ENCODE peak calls at places on chromosomes 1 and 21, in seven cellular contexts. One of them, this sample, is unnamed.

GRCh38 chr1:69403911-69404310 is 163.8 kb upstream of the LRRC7 start:
- DNase-seq in AG10803: no peak
- DNase-seq in HT1080: no peak
- DNase-seq in stimulated activated CD4-positive, alpha-beta T cell treated with anti-CD3 and anti-CD28 coated beads, Interleukin-1b, Interleukin-23, amount 100 ng/mL, for 24 hours: no peak
- DNase-seq in activated CD4-positive, CD25-positive, alpha-beta regulatory T cell treated with anti-CD3 and anti-CD28 coated beads, Interleukin-2, amount 50 U/mL, for 72 hours: no peak
- DNase-seq in amniotic stem cell: no peak
- DNase-seq in choroid plexus epithelial cell: no peak
- DNase-seq in this sample: no peak

GRCh38 chr1:52365091-52365745 is 787 bp downstream of the CC2D1B start:
- DNase-seq in AG10803: peak
- DNase-seq in HT1080: peak
- DNase-seq in stimulated activated CD4-positive, alpha-beta T cell treated with anti-CD3 and anti-CD28 coated beads, Interleukin-1b, Interleukin-23, amount 100 ng/mL, for 24 hours: no peak
- DNase-seq in activated CD4-positive, CD25-positive, alpha-beta regulatory T cell treated with anti-CD3 and anti-CD28 coated beads, Interleukin-2, amount 50 U/mL, for 72 hours: peak
- DNase-seq in amniotic stem cell: peak
- DNase-seq in choroid plexus epithelial cell: peak
- DNase-seq in this sample: peak

GRCh38 chr1:87515781-87516180 is 187.1 kb downstream of the LMO4 start:
- DNase-seq in AG10803: peak
- DNase-seq in HT1080: no peak
- DNase-seq in stimulated activated CD4-positive, alpha-beta T cell treated with anti-CD3 and anti-CD28 coated beads, Interleukin-1b, Interleukin-23, amount 100 ng/mL, for 24 hours: no peak
- DNase-seq in activated CD4-positive, CD25-positive, alpha-beta regulatory T cell treated with anti-CD3 and anti-CD28 coated beads, Interleukin-2, amount 50 U/mL, for 72 hours: no peak
- DNase-seq in amniotic stem cell: no peak
- DNase-seq in choroid plexus epithelial cell: peak
- DNase-seq in this sample: no peak

GRCh38 chr1:73783367-73783766 is 414.6 kb downstream of the LRRIQ3 start:
- DNase-seq in AG10803: no peak
- DNase-seq in HT1080: no peak
- DNase-seq in stimulated activated CD4-positive, alpha-beta T cell treated with anti-CD3 and anti-CD28 coated beads, Interleukin-1b, Interleukin-23, amount 100 ng/mL, for 24 hours: no peak
- DNase-seq in activated CD4-positive, CD25-positive, alpha-beta regulatory T cell treated with anti-CD3 and anti-CD28 coated beads, Interleukin-2, amount 50 U/mL, for 72 hours: no peak
- DNase-seq in amniotic stem cell: no peak
- DNase-seq in choroid plexus epithelial cell: no peak
- DNase-seq in this sample: no peak

GRCh38 chr1:38997901-38998190 is 6.8 kb downstream of the AKIRIN1 start:
- DNase-seq in AG10803: peak
- DNase-seq in HT1080: no peak
- DNase-seq in stimulated activated CD4-positive, alpha-beta T cell treated with anti-CD3 and anti-CD28 coated beads, Interleukin-1b, Interleukin-23, amount 100 ng/mL, for 24 hours: no peak
- DNase-seq in activated CD4-positive, CD25-positive, alpha-beta regulatory T cell treated with anti-CD3 and anti-CD28 coated beads, Interleukin-2, amount 50 U/mL, for 72 hours: no peak
- DNase-seq in amniotic stem cell: no peak
- DNase-seq in choroid plexus epithelial cell: peak
- DNase-seq in this sample: no peak

GRCh38 chr1:112513112-112513870 is 4.5 kb downstream of the WNT2B start:
- DNase-seq in AG10803: no peak
- DNase-seq in HT1080: no peak
- DNase-seq in stimulated activated CD4-positive, alpha-beta T cell treated with anti-CD3 and anti-CD28 coated beads, Interleukin-1b, Interleukin-23, amount 100 ng/mL, for 24 hours: no peak
- DNase-seq in activated CD4-positive, CD25-positive, alpha-beta regulatory T cell treated with anti-CD3 and anti-CD28 coated beads, Interleukin-2, amount 50 U/mL, for 72 hours: no peak
- DNase-seq in amniotic stem cell: no peak
- DNase-seq in choroid plexus epithelial cell: peak
- DNase-seq in this sample: no peak

GRCh38 chr1:5497471-5497870 is 494.8 kb downstream of the NPHP4 start:
- DNase-seq in AG10803: no peak
- DNase-seq in HT1080: no peak
- DNase-seq in stimulated activated CD4-positive, alpha-beta T cell treated with anti-CD3 and anti-CD28 coated beads, Interleukin-1b, Interleukin-23, amount 100 ng/mL, for 24 hours: no peak
- DNase-seq in activated CD4-positive, CD25-positive, alpha-beta regulatory T cell treated with anti-CD3 and anti-CD28 coated beads, Interleukin-2, amount 50 U/mL, for 72 hours: no peak
- DNase-seq in amniotic stem cell: no peak
- DNase-seq in choroid plexus epithelial cell: no peak
- DNase-seq in this sample: no peak

GRCh38 chr1:101357444-101357986 is 120.7 kb downstream of the S1PR1 start:
- DNase-seq in AG10803: peak
- DNase-seq in HT1080: peak
- DNase-seq in stimulated activated CD4-positive, alpha-beta T cell treated with anti-CD3 and anti-CD28 coated beads, Interleukin-1b, Interleukin-23, amount 100 ng/mL, for 24 hours: peak
- DNase-seq in activated CD4-positive, CD25-positive, alpha-beta regulatory T cell treated with anti-CD3 and anti-CD28 coated beads, Interleukin-2, amount 50 U/mL, for 72 hours: peak
- DNase-seq in amniotic stem cell: peak
- DNase-seq in choroid plexus epithelial cell: peak
- DNase-seq in this sample: peak

GRCh38 chr21:28421716-28422480 is 570.8 kb downstream of the LTN1 start:
- DNase-seq in AG10803: peak
- DNase-seq in HT1080: no peak
- DNase-seq in stimulated activated CD4-positive, alpha-beta T cell treated with anti-CD3 and anti-CD28 coated beads, Interleukin-1b, Interleukin-23, amount 100 ng/mL, for 24 hours: no peak
- DNase-seq in activated CD4-positive, CD25-positive, alpha-beta regulatory T cell treated with anti-CD3 and anti-CD28 coated beads, Interleukin-2, amount 50 U/mL, for 72 hours: no peak
- DNase-seq in amniotic stem cell: no peak
- DNase-seq in choroid plexus epithelial cell: peak
- DNase-seq in this sample: peak

GRCh38 chr1:10613861-10614260 is 139.1 kb downstream of the PEX14 start:
- DNase-seq in AG10803: no peak
- DNase-seq in HT1080: no peak
- DNase-seq in stimulated activated CD4-positive, alpha-beta T cell treated with anti-CD3 and anti-CD28 coated beads, Interleukin-1b, Interleukin-23, amount 100 ng/mL, for 24 hours: no peak
- DNase-seq in activated CD4-positive, CD25-positive, alpha-beta regulatory T cell treated with anti-CD3 and anti-CD28 coated beads, Interleukin-2, amount 50 U/mL, for 72 hours: no peak
- DNase-seq in amniotic stem cell: no peak
- DNase-seq in choroid plexus epithelial cell: no peak
- DNase-seq in this sample: no peak

GRCh38 chr1:203076031-203076511 is 9.7 kb downstream of the MYOG start:
- DNase-seq in AG10803: no peak
- DNase-seq in HT1080: no peak
- DNase-seq in stimulated activated CD4-positive, alpha-beta T cell treated with anti-CD3 and anti-CD28 coated beads, Interleukin-1b, Interleukin-23, amount 100 ng/mL, for 24 hours: no peak
- DNase-seq in activated CD4-positive, CD25-positive, alpha-beta regulatory T cell treated with anti-CD3 and anti-CD28 coated beads, Interleukin-2, amount 50 U/mL, for 72 hours: no peak
- DNase-seq in amniotic stem cell: no peak
- DNase-seq in choroid plexus epithelial cell: no peak
- DNase-seq in this sample: no peak

GRCh38 chr1:167502719-167503452 is 15.4 kb downstream of the CD247 start:
- DNase-seq in AG10803: no peak
- DNase-seq in HT1080: no peak
- DNase-seq in stimulated activated CD4-positive, alpha-beta T cell treated with anti-CD3 and anti-CD28 coated beads, Interleukin-1b, Interleukin-23, amount 100 ng/mL, for 24 hours: no peak
- DNase-seq in activated CD4-positive, CD25-positive, alpha-beta regulatory T cell treated with anti-CD3 and anti-CD28 coated beads, Interleukin-2, amount 50 U/mL, for 72 hours: peak
- DNase-seq in amniotic stem cell: no peak
- DNase-seq in choroid plexus epithelial cell: no peak
- DNase-seq in this sample: no peak

GRCh38 chr1:7299329-7299799 is 471.7 kb upstream of the VAMP3 start:
- DNase-seq in AG10803: peak
- DNase-seq in HT1080: peak
- DNase-seq in stimulated activated CD4-positive, alpha-beta T cell treated with anti-CD3 and anti-CD28 coated beads, Interleukin-1b, Interleukin-23, amount 100 ng/mL, for 24 hours: no peak
- DNase-seq in activated CD4-positive, CD25-positive, alpha-beta regulatory T cell treated with anti-CD3 and anti-CD28 coated beads, Interleukin-2, amount 50 U/mL, for 72 hours: no peak
- DNase-seq in amniotic stem cell: peak
- DNase-seq in choroid plexus epithelial cell: peak
- DNase-seq in this sample: peak

GRCh38 chr21:34770581-34770980 is 101.8 kb downstream of the CLIC6 start:
- DNase-seq in AG10803: peak
- DNase-seq in HT1080: no peak
- DNase-seq in stimulated activated CD4-positive, alpha-beta T cell treated with anti-CD3 and anti-CD28 coated beads, Interleukin-1b, Interleukin-23, amount 100 ng/mL, for 24 hours: no peak
- DNase-seq in activated CD4-positive, CD25-positive, alpha-beta regulatory T cell treated with anti-CD3 and anti-CD28 coated beads, Interleukin-2, amount 50 U/mL, for 72 hours: no peak
- DNase-seq in amniotic stem cell: no peak
- DNase-seq in choroid plexus epithelial cell: no peak
- DNase-seq in this sample: no peak

GRCh38 chr1:198064181-198064580 is 92.6 kb upstream of the NEK7 start:
- DNase-seq in AG10803: peak
- DNase-seq in HT1080: no peak
- DNase-seq in stimulated activated CD4-positive, alpha-beta T cell treated with anti-CD3 and anti-CD28 coated beads, Interleukin-1b, Interleukin-23, amount 100 ng/mL, for 24 hours: no peak
- DNase-seq in activated CD4-positive, CD25-positive, alpha-beta regulatory T cell treated with anti-CD3 and anti-CD28 coated beads, Interleukin-2, amount 50 U/mL, for 72 hours: no peak
- DNase-seq in amniotic stem cell: peak
- DNase-seq in choroid plexus epithelial cell: no peak
- DNase-seq in this sample: peak

GRCh38 chr1:213751064-213751397 is 236.7 kb upstream of the PROX1 start:
- DNase-seq in AG10803: no peak
- DNase-seq in HT1080: no peak
- DNase-seq in stimulated activated CD4-positive, alpha-beta T cell treated with anti-CD3 and anti-CD28 coated beads, Interleukin-1b, Interleukin-23, amount 100 ng/mL, for 24 hours: no peak
- DNase-seq in activated CD4-positive, CD25-positive, alpha-beta regulatory T cell treated with anti-CD3 and anti-CD28 coated beads, Interleukin-2, amount 50 U/mL, for 72 hours: no peak
- DNase-seq in amniotic stem cell: no peak
- DNase-seq in choroid plexus epithelial cell: no peak
- DNase-seq in this sample: no peak

GRCh38 chr1:99180915-99181314 is 83.4 kb upstream of the PLPPR4 start:
- DNase-seq in AG10803: no peak
- DNase-seq in HT1080: no peak
- DNase-seq in stimulated activated CD4-positive, alpha-beta T cell treated with anti-CD3 and anti-CD28 coated beads, Interleukin-1b, Interleukin-23, amount 100 ng/mL, for 24 hours: no peak
- DNase-seq in activated CD4-positive, CD25-positive, alpha-beta regulatory T cell treated with anti-CD3 and anti-CD28 coated beads, Interleukin-2, amount 50 U/mL, for 72 hours: no peak
- DNase-seq in amniotic stem cell: no peak
- DNase-seq in choroid plexus epithelial cell: no peak
- DNase-seq in this sample: no peak

GRCh38 chr21:44306926-44307687 is 7.3 kb downstream of the PFKL start:
- DNase-seq in AG10803: peak
- DNase-seq in HT1080: no peak
- DNase-seq in stimulated activated CD4-positive, alpha-beta T cell treated with anti-CD3 and anti-CD28 coated beads, Interleukin-1b, Interleukin-23, amount 100 ng/mL, for 24 hours: no peak
- DNase-seq in activated CD4-positive, CD25-positive, alpha-beta regulatory T cell treated with anti-CD3 and anti-CD28 coated beads, Interleukin-2, amount 50 U/mL, for 72 hours: no peak
- DNase-seq in amniotic stem cell: no peak
- DNase-seq in choroid plexus epithelial cell: peak
- DNase-seq in this sample: no peak

GRCh38 chr1:193348126-193349045 is 162.0 kb upstream of the B3GALT2 start:
- DNase-seq in AG10803: peak
- DNase-seq in HT1080: no peak
- DNase-seq in stimulated activated CD4-positive, alpha-beta T cell treated with anti-CD3 and anti-CD28 coated beads, Interleukin-1b, Interleukin-23, amount 100 ng/mL, for 24 hours: no peak
- DNase-seq in activated CD4-positive, CD25-positive, alpha-beta regulatory T cell treated with anti-CD3 and anti-CD28 coated beads, Interleukin-2, amount 50 U/mL, for 72 hours: no peak
- DNase-seq in amniotic stem cell: no peak
- DNase-seq in choroid plexus epithelial cell: peak
- DNase-seq in this sample: no peak

GRCh38 chr1:147625274-147625986 is 44.9 kb downstream of the ACP6 start:
- DNase-seq in AG10803: no peak
- DNase-seq in HT1080: no peak
- DNase-seq in stimulated activated CD4-positive, alpha-beta T cell treated with anti-CD3 and anti-CD28 coated beads, Interleukin-1b, Interleukin-23, amount 100 ng/mL, for 24 hours: no peak
- DNase-seq in activated CD4-positive, CD25-positive, alpha-beta regulatory T cell treated with anti-CD3 and anti-CD28 coated beads, Interleukin-2, amount 50 U/mL, for 72 hours: no peak
- DNase-seq in amniotic stem cell: no peak
- DNase-seq in choroid plexus epithelial cell: peak
- DNase-seq in this sample: no peak

GRCh38 chr21:44958471-44959191 is 18.8 kb downstream of the SLX9 start:
- DNase-seq in AG10803: peak
- DNase-seq in HT1080: no peak
- DNase-seq in stimulated activated CD4-positive, alpha-beta T cell treated with anti-CD3 and anti-CD28 coated beads, Interleukin-1b, Interleukin-23, amount 100 ng/mL, for 24 hours: no peak
- DNase-seq in activated CD4-positive, CD25-positive, alpha-beta regulatory T cell treated with anti-CD3 and anti-CD28 coated beads, Interleukin-2, amount 50 U/mL, for 72 hours: no peak
- DNase-seq in amniotic stem cell: no peak
- DNase-seq in choroid plexus epithelial cell: peak
- DNase-seq in this sample: no peak

GRCh38 chr21:46111857-46112730 is 14.2 kb downstream of the COL6A2 start:
- DNase-seq in AG10803: no peak
- DNase-seq in HT1080: no peak
- DNase-seq in stimulated activated CD4-positive, alpha-beta T cell treated with anti-CD3 and anti-CD28 coated beads, Interleukin-1b, Interleukin-23, amount 100 ng/mL, for 24 hours: no peak
- DNase-seq in activated CD4-positive, CD25-positive, alpha-beta regulatory T cell treated with anti-CD3 and anti-CD28 coated beads, Interleukin-2, amount 50 U/mL, for 72 hours: peak
- DNase-seq in amniotic stem cell: no peak
- DNase-seq in choroid plexus epithelial cell: no peak
- DNase-seq in this sample: no peak

GRCh38 chr1:8359617-8360481 is 41.9 kb downstream of the SLC45A1 start:
- DNase-seq in AG10803: no peak
- DNase-seq in HT1080: no peak
- DNase-seq in stimulated activated CD4-positive, alpha-beta T cell treated with anti-CD3 and anti-CD28 coated beads, Interleukin-1b, Interleukin-23, amount 100 ng/mL, for 24 hours: no peak
- DNase-seq in activated CD4-positive, CD25-positive, alpha-beta regulatory T cell treated with anti-CD3 and anti-CD28 coated beads, Interleukin-2, amount 50 U/mL, for 72 hours: no peak
- DNase-seq in amniotic stem cell: no peak
- DNase-seq in choroid plexus epithelial cell: no peak
- DNase-seq in this sample: no peak

GRCh38 chr1:63611231-63611630 is 18.0 kb downstream of the PGM1 start:
- DNase-seq in AG10803: no peak
- DNase-seq in HT1080: peak
- DNase-seq in stimulated activated CD4-positive, alpha-beta T cell treated with anti-CD3 and anti-CD28 coated beads, Interleukin-1b, Interleukin-23, amount 100 ng/mL, for 24 hours: no peak
- DNase-seq in activated CD4-positive, CD25-positive, alpha-beta regulatory T cell treated with anti-CD3 and anti-CD28 coated beads, Interleukin-2, amount 50 U/mL, for 72 hours: no peak
- DNase-seq in amniotic stem cell: no peak
- DNase-seq in choroid plexus epithelial cell: no peak
- DNase-seq in this sample: no peak

GRCh38 chr1:31715097-31715872 is 11.5 kb upstream of the COL16A1 start:
- DNase-seq in AG10803: peak
- DNase-seq in HT1080: peak
- DNase-seq in stimulated activated CD4-positive, alpha-beta T cell treated with anti-CD3 and anti-CD28 coated beads, Interleukin-1b, Interleukin-23, amount 100 ng/mL, for 24 hours: peak
- DNase-seq in activated CD4-positive, CD25-positive, alpha-beta regulatory T cell treated with anti-CD3 and anti-CD28 coated beads, Interleukin-2, amount 50 U/mL, for 72 hours: peak
- DNase-seq in amniotic stem cell: peak
- DNase-seq in choroid plexus epithelial cell: peak
- DNase-seq in this sample: peak

GRCh38 chr1:151282883-151283725 is 1.0 kb downstream of the ZNF687 start:
- DNase-seq in AG10803: no peak
- DNase-seq in HT1080: no peak
- DNase-seq in stimulated activated CD4-positive, alpha-beta T cell treated with anti-CD3 and anti-CD28 coated beads, Interleukin-1b, Interleukin-23, amount 100 ng/mL, for 24 hours: no peak
- DNase-seq in activated CD4-positive, CD25-positive, alpha-beta regulatory T cell treated with anti-CD3 and anti-CD28 coated beads, Interleukin-2, amount 50 U/mL, for 72 hours: peak
- DNase-seq in amniotic stem cell: peak
- DNase-seq in choroid plexus epithelial cell: no peak
- DNase-seq in this sample: no peak

GRCh38 chr1:156882543-156882942 is 11.0 kb upstream of the PEAR1 start:
- DNase-seq in AG10803: no peak
- DNase-seq in HT1080: no peak
- DNase-seq in stimulated activated CD4-positive, alpha-beta T cell treated with anti-CD3 and anti-CD28 coated beads, Interleukin-1b, Interleukin-23, amount 100 ng/mL, for 24 hours: no peak
- DNase-seq in activated CD4-positive, CD25-positive, alpha-beta regulatory T cell treated with anti-CD3 and anti-CD28 coated beads, Interleukin-2, amount 50 U/mL, for 72 hours: no peak
- DNase-seq in amniotic stem cell: no peak
- DNase-seq in choroid plexus epithelial cell: no peak
- DNase-seq in this sample: no peak

GRCh38 chr1:97770376-97770775 is 150.5 kb downstream of the DPYD start:
- DNase-seq in AG10803: no peak
- DNase-seq in HT1080: no peak
- DNase-seq in stimulated activated CD4-positive, alpha-beta T cell treated with anti-CD3 and anti-CD28 coated beads, Interleukin-1b, Interleukin-23, amount 100 ng/mL, for 24 hours: no peak
- DNase-seq in activated CD4-positive, CD25-positive, alpha-beta regulatory T cell treated with anti-CD3 and anti-CD28 coated beads, Interleukin-2, amount 50 U/mL, for 72 hours: no peak
- DNase-seq in amniotic stem cell: no peak
- DNase-seq in choroid plexus epithelial cell: peak
- DNase-seq in this sample: no peak

This sample was measured in foreskin keratinocyte.